ENCODE peak calls at places on chromosomes 7 and 10, in four cellular contexts. S, J, O and F are unnamed samples.

GRCh38 chr7:155919400-155920067 is 107.3 kb upstream of the SHH start:
- DNase-seq in S (peak; percentile 26), O (no peak), J (no peak), F (no peak)

GRCh38 chr7:124776153-124776552 is 10.6 kb upstream of the GPR37 start:
- DNase-seq in J (no peak), O (no peak), S (no peak), F (no peak)

GRCh38 chr10:25026463-25026862 is 10.1 kb downstream of the THNSL1 start:
- DNase-seq in J (no peak), O (no peak), S (no peak), F (no peak)

GRCh38 chr7:110685899-110686298 is 405.0 kb upstream of the LRRN3 start:
- DNase-seq in J (no peak), O (no peak), S (no peak), F (no peak)

GRCh38 chr7:88256906-88257305 is 37.1 kb upstream of the SRI start:
- DNase-seq in O (no peak), S (no peak), J (no peak), F (no peak)

GRCh38 chr10:132296671-132297443 is 10.9 kb downstream of the STK32C start:
- DNase-seq in O (no peak), S (no peak), J (no peak), F (no peak)

GRCh38 chr7:128833148-128833938 is 3.1 kb downstream of the FLNC start:
- DNase-seq in J (peak; percentile 90), S (no peak), O (peak; percentile 88), F (no peak)

GRCh38 chr10:19629559-19629958 is 186.7 kb upstream of the PLXDC2 start:
- DNase-seq in S (no peak), O (peak; percentile 59), J (peak; percentile 33), F (no peak)

GRCh38 chr10:131852161-131852822 is 48.5 kb upstream of the PPP2R2D start:
- DNase-seq in S (no peak), O (no peak), J (no peak), F (no peak)

GRCh38 chr7:27132214-27132613 is 1.7 kb upstream of the HOXA4 start:
- DNase-seq in J (no peak), O (no peak), S (no peak), F (no peak)

GRCh38 chr7:46839651-46840050 is 742.3 kb downstream of the TNS3 start:
- DNase-seq in O (no peak), J (no peak), S (no peak), F (no peak)

GRCh38 chr7:134458341-134458805 is 527 bp downstream of the AKR1B1 start:
- DNase-seq in S (peak; percentile 87), J (peak; percentile 81), O (peak; percentile 40), F (peak; percentile 25)

GRCh38 chr7:38102486-38102885 is 75.6 kb upstream of the STARD3NL start:
- DNase-seq in J (no peak), O (no peak), S (no peak), F (no peak)

GRCh38 chr7:106187613-106188350 is 75.7 kb upstream of the SYPL1 start:
- DNase-seq in O (no peak), J (no peak), S (no peak), F (no peak)

GRCh38 chr7:134845461-134845860 is 66.0 kb downstream of the CALD1 start:
- DNase-seq in S (peak; percentile 18), J (no peak), O (no peak), F (no peak)

GRCh38 chr7:127874049-127874636 is 157.1 kb downstream of the LRRC4 start:
- DNase-seq in S (no peak), J (no peak), O (no peak), F (no peak)

GRCh38 chr10:14947268-14947667 is 6.6 kb downstream of the DCLRE1C start:
- DNase-seq in O (no peak), S (no peak), J (no peak), F (no peak)

GRCh38 chr10:119371704-119372663 is 164.6 kb downstream of the GRK5 start:
- DNase-seq in O (no peak), S (no peak), J (no peak), F (no peak)

GRCh38 chr10:95355241-95355779 is 64.5 kb upstream of the PDLIM1 start:
- DNase-seq in J (peak; percentile 18), O (no peak), S (no peak), F (no peak)

GRCh38 chr7:82179311-82179710 is 264.3 kb downstream of the CACNA2D1 start:
- DNase-seq in S (no peak), J (no peak), O (no peak), F (no peak)

GRCh38 chr10:44959243-44960097 is at the start of gene RASSF4:
- DNase-seq in J (peak; percentile 94), S (peak; percentile 89), O (peak; percentile 91), F (peak; percentile 89)
- TF ChIP-seq POLR2A in J (peak; percentile 73), S (peak; percentile 82), O (peak; percentile 53), F (peak; percentile 69)

GRCh38 chr7:2709553-2710165 is 21.7 kb downstream of the AMZ1 start:
- DNase-seq in J (peak; percentile 86), S (peak; percentile 74), O (peak; percentile 43), F (peak; percentile 31)
- TF ChIP-seq POLR2A in J (no peak), S (no peak), O (no peak), F (no peak)

GRCh38 chr10:116636385-116636784 is 15.6 kb downstream of the PNLIPRP2 start:
- DNase-seq in O (no peak), S (no peak), J (no peak), F (no peak)
- TF ChIP-seq POLR2A in O (no peak), S (no peak), J (no peak), F (no peak)

GRCh38 chr10:499991-500390 is 189.5 kb downstream of the DIP2C start:
- DNase-seq in J (no peak), O (no peak), S (no peak), F (no peak)
- TF ChIP-seq POLR2A in J (no peak), O (no peak), S (no peak), F (no peak)

GRCh38 chr7:602341-603141 is 82.9 kb upstream of the PDGFA start:
- DNase-seq in O (no peak), J (no peak), S (no peak), F (no peak)
- TF ChIP-seq POLR2A in O (no peak), J (no peak), S (no peak), F (no peak)

GRCh38 chr7:48298779-48299178 is 127.5 kb downstream of the ABCA13 start:
- DNase-seq in O (no peak), J (no peak), S (no peak), F (no peak)

GRCh38 chr7:48300301-48300700 is 129.0 kb downstream of the ABCA13 start:
- DNase-seq in J (no peak), O (no peak), S (no peak), F (no peak)

GRCh38 chr7:48296976-48297375 is 125.7 kb downstream of the ABCA13 start:
- DNase-seq in O (no peak), S (no peak), J (no peak), F (no peak)

GRCh38 chr7:48301201-48301600 is 129.9 kb downstream of the ABCA13 start:
- DNase-seq in S (no peak), J (no peak), O (no peak), F (no peak)

GRCh38 chr7:48299580-48300169 is 128.4 kb downstream of the ABCA13 start:
- DNase-seq in S (peak; percentile 53), J (peak; percentile 76), O (no peak), F (peak; percentile 33)
- TF ChIP-seq POLR2A in S (no peak), J (no peak), O (no peak), F (no peak)

DNA sequence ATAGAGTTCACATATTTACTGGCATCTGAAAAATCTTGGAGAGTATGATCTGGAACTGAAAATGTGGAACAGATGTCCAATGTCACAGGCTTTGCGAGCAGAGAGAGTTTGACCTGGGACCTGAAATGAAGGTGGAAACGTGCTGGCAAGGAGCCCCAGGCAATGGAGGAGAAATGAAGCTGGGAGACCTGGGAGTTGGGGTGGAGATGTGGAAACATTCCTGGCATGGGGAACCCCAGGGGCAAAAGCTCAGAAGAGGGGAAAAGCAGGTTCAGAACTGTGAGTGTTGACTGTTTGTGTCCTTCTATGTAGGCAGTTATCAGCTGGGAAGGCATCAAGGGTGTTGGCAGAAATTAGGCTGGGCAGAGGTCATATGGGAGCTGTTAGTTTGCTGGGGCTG is 7.3 kb upstream of the PNLIPRP2 start:
- DNase-seq in J (no peak), O (no peak), S (no peak), F (no peak)
- TF ChIP-seq POLR2A in J (no peak), O (no peak), S (no peak), F (no peak)

GRCh38 chr7:74230446-74231231 is 20.8 kb downstream of the LAT2 start:
- DNase-seq in J (peak; percentile 83), S (no peak), O (no peak), F (no peak)
- TF ChIP-seq POLR2A in J (no peak), S (no peak), O (no peak), F (no peak)